ENCODE peak calls at places on chromosomes 11 and 22, in five cellular contexts. S, Z, X, I and B are unnamed samples.

GRCh38 chr11:131538322-131538721 is 167.9 kb downstream of the NTM start:
- DNase-seq in S (no peak), Z (no peak), X (no peak), I (no peak), B (no peak)

GRCh38 chr11:23990346-23990745 is 506.5 kb upstream of the LUZP2 start:
- DNase-seq in S (no peak), Z (no peak), X (no peak), I (no peak), B (peak)

GRCh38 chr11:75150079-75150478 is 828 bp upstream of the SLCO2B1 start:
- DNase-seq in S (no peak), Z (no peak), X (no peak), I (no peak), B (no peak)

GRCh38 chr11:118343981-118344521 is at the start of gene CD3G:
- DNase-seq in S (no peak), Z (no peak), X (no peak), I (peak), B (no peak)

GRCh38 chr11:37532271-37532670 is 934.2 kb upstream of the RAG2 start:
- DNase-seq in S (no peak), Z (no peak), X (no peak), I (no peak), B (no peak)

GRCh38 chr11:46295312-46295995 is 18.0 kb downstream of the CREB3L1 start:
- DNase-seq in S (peak), Z (peak), X (peak), I (peak), B (peak)

GRCh38 chr11:34360056-34360455 is 2.2 kb upstream of the ABTB2 start:
- DNase-seq in S (no peak), Z (no peak), X (no peak), I (no peak), B (no peak)

GRCh38 chr22:36022162-36022561 is 6.5 kb downstream of the RBFOX2 start:
- DNase-seq in S (no peak), Z (no peak), X (peak), I (no peak), B (no peak)

GRCh38 chr11:12803086-12803826 is 129.0 kb downstream of the TEAD1 start:
- DNase-seq in S (no peak), Z (no peak), X (peak), I (no peak), B (peak)

GRCh38 chr11:76056881-76057280 is 149.4 kb downstream of the WNT11 start:
- DNase-seq in S (no peak), Z (no peak), X (no peak), I (no peak), B (no peak)

GRCh38 chr22:43152355-43153071 is 1.2 kb downstream of the TSPO start:
- DNase-seq in S (peak), Z (peak), X (peak), I (peak), B (peak)

GRCh38 chr11:96228911-96229310 is 114.1 kb downstream of the MAML2 start:
- DNase-seq in S (no peak), Z (no peak), X (peak), I (no peak), B (no peak)

GRCh38 chr11:13336246-13336873 is 58.8 kb downstream of the BMAL1 start:
- DNase-seq in S (no peak), Z (no peak), X (peak), I (no peak), B (peak)

GRCh38 chr22:37569009-37569920 is 9.0 kb downstream of the CDC42EP1 start:
- DNase-seq in S (no peak), Z (no peak), X (no peak), I (no peak), B (no peak)

GRCh38 chr22:37566903-37567798 is 6.9 kb downstream of the CDC42EP1 start:
- DNase-seq in S (peak), Z (peak), X (peak), I (peak), B (peak)

GRCh38 chr22:37569921-37570660 is 9.8 kb downstream of the LGALS2 start:
- DNase-seq in S (no peak), Z (peak), X (no peak), I (no peak), B (no peak)

GRCh38 chr22:37567991-37568390 is 7.7 kb downstream of the CDC42EP1 start:
- DNase-seq in S (no peak), Z (no peak), X (no peak), I (no peak), B (no peak)

DNA sequence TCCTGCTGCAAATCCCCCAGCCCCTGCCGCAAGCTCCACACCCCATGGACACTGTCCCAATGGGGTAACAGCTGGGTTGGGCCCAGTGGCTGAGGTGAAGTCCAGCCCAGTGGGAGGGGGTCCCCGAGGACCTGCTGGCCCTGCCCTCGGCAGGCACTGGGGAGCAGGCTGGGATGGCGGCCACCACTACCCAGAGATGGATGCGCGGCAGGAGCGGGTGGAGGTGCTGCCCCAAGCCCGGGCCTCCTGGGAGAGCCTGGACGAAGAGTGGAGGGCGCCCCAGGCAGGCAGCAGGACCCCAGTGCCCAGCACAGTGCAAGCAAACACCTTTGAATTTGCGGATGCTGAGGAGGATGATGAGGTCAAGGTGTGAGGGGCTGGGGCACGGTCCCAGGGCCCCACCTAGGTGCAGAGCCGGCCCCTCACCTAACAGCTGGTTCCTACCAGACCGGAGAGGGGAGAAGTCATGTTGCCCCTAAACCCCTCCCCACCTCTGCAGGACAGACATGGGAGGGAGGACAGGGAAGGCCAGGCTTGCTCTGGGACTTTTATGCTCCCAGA is 8.2 kb downstream of the CDC42EP1 start:
- DNase-seq in S (no peak), Z (no peak), X (no peak), I (no peak), B (no peak)
- TF ChIP-seq CTCF in S (no peak), Z (no peak), X (no peak), I (no peak), B (no peak)

GRCh38 chr22:47449508-47450270 is 687.2 kb downstream of the TBC1D22A start:
- DNase-seq in S (no peak), Z (no peak), X (no peak), I (no peak), B (no peak)

GRCh38 chr22:47450876-47451475 is 688.5 kb downstream of the TBC1D22A start:
- DNase-seq in S (no peak), Z (no peak), X (no peak), I (no peak), B (no peak)

GRCh38 chr22:47453049-47453448 is 690.6 kb downstream of the TBC1D22A start:
- DNase-seq in S (no peak), Z (no peak), X (no peak), I (no peak), B (no peak)

GRCh38 chr22:47448231-47449035 is 686.0 kb downstream of the TBC1D22A start:
- DNase-seq in S (no peak), Z (no peak), X (no peak), I (no peak), B (no peak)

GRCh38 chr22:47452184-47452583 is 689.7 kb downstream of the TBC1D22A start:
- DNase-seq in S (no peak), Z (no peak), X (no peak), I (no peak), B (peak)
- TF ChIP-seq CTCF in S (no peak), Z (peak), X (peak), I (no peak), B (peak)

GRCh38 chr11:102316505-102316904 is 779 bp upstream of the BIRC3 start:
- DNase-seq in S (no peak), Z (no peak), X (no peak), I (no peak), B (no peak)

GRCh38 chr11:102317768-102318103 is 452 bp downstream of the BIRC3 start:
- DNase-seq in S (no peak), Z (no peak), X (no peak), I (no peak), B (peak)

GRCh38 chr11:102318469-102318868 is 1.2 kb downstream of the BIRC3 start:
- DNase-seq in S (no peak), Z (peak), X (no peak), I (peak), B (peak)

GRCh38 chr11:102319544-102319943 is 2.3 kb downstream of the BIRC3 start:
- DNase-seq in S (no peak), Z (no peak), X (no peak), I (no peak), B (no peak)

GRCh38 chr11:102317099-102317767 is at the start of gene BIRC3:
- DNase-seq in S (peak), Z (peak), X (peak), I (peak), B (peak)
- TF ChIP-seq CTCF in S (peak), Z (peak), X (peak), I (peak), B (no peak)

GRCh38 chr11:32297629-32298028 is 137.7 kb downstream of the WT1 start:
- DNase-seq in S (no peak), Z (peak), X (peak), I (no peak), B (peak)
- TF ChIP-seq CTCF in S (peak), Z (peak), X (peak), I (peak), B (peak)

DNA sequence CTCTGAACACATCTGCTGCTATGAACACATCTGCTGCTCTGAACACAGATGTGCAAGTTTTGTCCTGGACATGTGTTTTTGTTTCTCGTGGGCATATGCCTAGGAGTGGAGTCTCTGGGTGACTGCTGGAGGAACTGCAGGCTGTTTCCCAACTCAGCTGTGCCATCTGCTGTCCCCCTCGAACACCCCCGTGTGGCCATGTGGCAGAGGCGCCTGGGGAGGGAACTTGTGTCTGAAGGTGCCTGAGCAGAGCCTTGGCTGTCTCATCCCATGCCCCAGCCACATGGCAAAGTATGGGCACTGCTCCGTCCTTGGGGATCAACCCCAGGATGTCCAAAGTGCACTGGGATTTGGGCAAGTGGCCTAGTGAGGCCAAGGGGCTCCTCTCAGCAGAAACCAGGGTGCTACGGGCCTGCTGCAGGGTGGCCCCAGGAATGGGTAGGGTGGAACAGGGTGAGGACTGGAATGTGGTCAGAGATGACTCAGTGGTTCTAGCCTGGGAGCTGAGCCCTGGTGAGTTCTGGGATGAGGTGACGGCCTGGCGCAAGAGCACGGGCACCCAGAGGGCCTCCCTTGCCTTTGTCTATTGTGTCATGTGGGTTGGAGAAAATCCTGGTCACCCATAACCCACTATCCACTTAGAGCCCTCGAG is 14.7 kb downstream of the GATD1 start:
- DNase-seq in S (no peak), Z (peak), X (peak), I (no peak), B (peak)
- TF ChIP-seq CTCF in S (no peak), Z (no peak), X (peak), I (no peak), B (peak)

GRCh38 chr11:61390161-61390560 is 2.2 kb upstream of the TMEM216 start:
- DNase-seq in S (no peak), Z (no peak), X (no peak), I (no peak), B (no peak)

DNA sequence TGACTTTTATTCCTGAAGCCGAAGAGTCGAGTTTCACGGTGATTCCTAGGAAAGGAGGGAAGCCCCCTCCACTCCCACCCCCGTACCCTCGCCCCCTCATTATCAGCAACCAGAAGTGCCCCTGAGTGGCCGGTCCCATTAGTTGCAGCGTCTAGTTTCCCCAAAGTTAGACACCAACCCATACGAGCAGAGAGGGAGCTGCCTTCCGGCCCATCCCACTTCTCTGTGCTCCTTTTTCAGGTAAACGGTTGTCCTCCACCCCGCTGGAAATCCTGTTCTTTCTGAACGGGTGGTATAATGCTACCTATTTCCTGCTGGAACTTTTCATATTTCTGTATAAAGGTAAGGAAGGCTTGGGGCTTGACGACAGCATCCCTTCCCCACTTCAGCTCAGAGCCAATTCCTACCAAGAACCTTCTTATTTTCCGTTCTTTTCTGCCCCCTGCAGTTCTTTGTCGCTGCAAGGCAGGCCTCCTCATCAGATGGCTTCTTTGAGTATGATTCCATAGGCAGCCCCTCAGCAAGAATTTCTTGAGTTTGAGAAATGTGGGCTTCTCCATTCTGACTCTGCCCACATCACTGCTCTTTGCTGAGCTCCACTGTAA is 706 bp downstream of the TMEM216 start:
- DNase-seq in S (no peak), Z (peak), X (no peak), I (no peak), B (no peak)
- TF ChIP-seq CTCF in S (no peak), Z (peak), X (no peak), I (peak), B (no peak)

GRCh38 chr11:99911116-99911515 is 776.0 kb upstream of the ARHGAP42 start:
- DNase-seq in S (no peak), Z (no peak), X (no peak), I (no peak), B (peak)
- TF ChIP-seq CTCF in S (no peak), Z (no peak), X (no peak), I (no peak), B (no peak)

GRCh38 chr22:41831828-41832552 is 915 bp upstream of the SREBF2 start:
- DNase-seq in S (no peak), Z (no peak), X (peak), I (no peak), B (no peak)

GRCh38 chr22:41827671-41828070 is 5.2 kb upstream of the SREBF2 start:
- DNase-seq in S (no peak), Z (peak), X (no peak), I (no peak), B (no peak)

GRCh38 chr22:41828516-41828915 is 4.4 kb upstream of the SREBF2 start:
- DNase-seq in S (no peak), Z (no peak), X (no peak), I (no peak), B (no peak)

GRCh38 chr22:41831383-41831782 is 1.5 kb upstream of the SREBF2 start:
- DNase-seq in S (no peak), Z (peak), X (peak), I (no peak), B (no peak)

GRCh38 chr22:41830174-41830573 is 2.7 kb upstream of the SREBF2 start:
- DNase-seq in S (no peak), Z (no peak), X (no peak), I (no peak), B (no peak)
- TF ChIP-seq CTCF in S (no peak), Z (no peak), X (no peak), I (no peak), B (no peak)

DNA sequence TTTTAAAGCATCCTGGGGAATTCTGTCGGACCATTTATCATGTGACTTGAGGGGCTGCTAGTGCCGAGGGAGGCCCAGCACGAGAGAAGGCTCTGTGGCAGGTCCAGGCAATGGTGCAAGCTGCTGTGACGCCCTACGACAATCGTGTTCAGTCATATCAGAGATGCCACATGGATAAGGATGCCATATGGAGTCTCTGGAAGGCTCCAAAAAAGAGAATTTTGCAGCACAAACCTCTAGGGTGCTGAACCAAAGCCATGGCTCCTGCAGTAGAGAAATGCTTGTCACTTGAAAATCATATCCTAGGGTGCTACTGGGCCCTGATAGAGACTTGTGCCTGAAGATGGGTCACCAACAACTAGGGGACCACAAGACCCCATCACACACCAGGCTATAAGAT is 6.7 kb upstream of the CD6 start:
- DNase-seq in S (no peak), Z (no peak), X (no peak), I (no peak), B (no peak)
- TF ChIP-seq CTCF in S (no peak), Z (no peak), X (no peak), I (no peak), B (no peak)